ENCODE peak calls at places on chromosome 1, in five cellular contexts. L is upper lobe of right lung, R is fibroblast of lung, E is IMR-90, J is left lung. N is an unnamed sample. For H3K4me1, the result is how much of the 10 kb centered on the place peaks cover.

GRCh38 chr1:78647238-78647637 is 2.4 kb upstream of the IFI44 start:
- DNase-seq in R (no peak), E (no peak), J (no peak), L (peak), N (no peak)

GRCh38 chr1:26744075-26744958 is 43.4 kb upstream of the PIGV start:
- DNase-seq in L (peak), E (peak), J (peak), R (peak), N (peak)

GRCh38 chr1:232034547-232034946 is 408.0 kb downstream of the DISC1 start:
- DNase-seq in R (no peak), J (no peak), L (no peak), E (no peak), N (no peak)

GRCh38 chr1:224644553-224645154 is 28.5 kb downstream of the CNIH3 start:
- DNase-seq in L (no peak), E (peak), J (no peak), R (no peak), N (no peak)

GRCh38 chr1:175129997-175130648 is 62.5 kb downstream of the KIAA0040 start:
- DNase-seq in E (no peak), J (no peak), R (peak), L (no peak), N (no peak)

GRCh38 chr1:8763888-8764287 is 53.6 kb downstream of the RERE start:
- DNase-seq in E (peak), J (no peak), L (no peak), R (no peak), N (no peak)

GRCh38 chr1:24117722-24118409 is 5.9 kb upstream of the MYOM3 start:
- DNase-seq in E (peak), J (no peak), L (peak), R (peak), N (peak)

GRCh38 chr1:151988405-151988851 is 5.2 kb downstream of the S100A10 start:
- DNase-seq in E (peak), R (peak), L (no peak), J (no peak), N (no peak)

GRCh38 chr1:17207966-17208418 is 3.1 kb downstream of the PADI1 start:
- DNase-seq in R (peak), L (no peak), J (no peak), E (peak), N (no peak)

DNA sequence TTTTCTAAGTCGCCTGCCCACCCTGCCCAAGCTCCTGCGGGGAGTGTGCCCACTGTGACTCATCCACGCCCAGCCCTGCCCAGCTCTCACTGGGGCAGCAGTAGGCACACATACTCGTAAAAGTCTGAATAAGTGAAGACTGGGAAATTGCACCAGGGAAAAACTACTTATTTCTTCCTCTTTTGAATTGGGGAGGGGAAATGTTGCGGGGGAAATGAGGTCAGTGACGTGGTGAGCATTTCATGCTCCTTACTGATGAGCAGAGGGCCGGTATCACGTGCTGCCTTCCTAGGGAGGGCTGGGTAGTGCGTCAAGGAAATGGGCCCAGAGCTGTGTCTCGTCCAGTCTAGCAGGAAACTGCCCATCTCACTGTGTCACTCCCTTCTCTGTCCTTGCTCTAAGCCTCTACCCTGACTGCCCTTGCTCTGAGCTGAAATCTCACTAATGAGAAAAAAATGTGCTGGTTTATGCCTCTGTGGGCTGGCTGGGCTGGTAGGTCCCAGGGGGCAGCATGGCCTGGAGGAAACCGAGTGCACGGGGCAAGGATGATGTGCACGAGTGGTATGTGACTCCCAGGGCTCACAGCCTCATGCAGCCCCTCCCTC is 13.5 kb upstream of the TNFRSF1B start:
- DNase-seq in J (peak), E (peak), R (peak), L (peak), N (peak)
- TF ChIP-seq CTCF in J (no peak), E (no peak), R (peak), L (no peak), N (no peak)

GRCh38 chr1:203288351-203288894 is 16.9 kb upstream of the BTG2 start:
- DNase-seq in R (no peak), E (no peak), J (no peak), L (no peak), N (no peak)
- H3K4me1 ChIP-seq in R (under half), E (under half), J (under half), L (half or more), N (half or more)

GRCh38 chr1:161193561-161194235 is 5.2 kb downstream of the ADAMTS4 start:
- DNase-seq in L (no peak), J (no peak), E (no peak), R (no peak), N (no peak)
- TF ChIP-seq CTCF in L (peak), J (no peak), E (no peak), R (no peak), N (peak)

DNA sequence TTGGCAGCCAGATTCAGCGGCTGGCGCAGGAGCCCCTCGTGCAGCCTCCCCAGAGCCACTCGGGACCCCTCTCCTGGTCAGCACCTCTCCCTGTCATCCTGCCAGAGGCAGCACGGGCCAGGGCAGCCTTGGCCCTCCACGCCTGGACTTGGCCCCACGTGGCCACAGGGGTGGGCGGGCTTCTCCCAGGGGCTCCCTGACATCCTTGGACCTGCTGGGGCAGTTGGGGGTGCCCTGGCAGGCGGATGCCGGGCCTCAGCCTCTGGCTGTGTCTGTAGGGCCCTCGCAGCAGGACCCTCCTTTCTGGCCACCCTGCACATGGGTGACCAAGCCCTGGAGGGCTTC is 60.2 kb downstream of the MORN1 start:
- DNase-seq in R (no peak), E (no peak), J (no peak), L (no peak), N (no peak)
- H3K4me1 ChIP-seq in R (under half), E (under half), J (under half), L (under half), N (under half)

N was measured in lower lobe of right lung.